ENCODE peak calls at places on chromosomes 16 and 17, in ten cellular contexts. G is kidney epithelial cell; S is CD8-positive, alpha-beta T cell; D is endodermal cell; B is fibroblast of lung; Z is right lobe of liver; R is left ventricle myocardium inferior; A is heart left ventricle; L is H1; P is colonic mucosa. C is an unnamed sample.

GRCh38 chr17:13601776-13602551 is at the start of gene HS3ST3A1:
- DNase-seq in G (peak; percentile 63), S (no peak), D (peak; percentile 97), B (peak; percentile 94), Z (peak; percentile 66), R (peak; percentile 33), A (peak; percentile 64), L (peak; percentile 89), P (peak; percentile 30), C (peak; percentile 90)

GRCh38 chr16:86449377-86450095 is 60.8 kb upstream of the FOXF1 start:
- DNase-seq in G (no peak), S (no peak), D (no peak), B (no peak), Z (no peak), R (no peak), A (no peak), L (no peak), P (no peak), C (no peak)

GRCh38 chr16:3358884-3359283 is 3.2 kb downstream of the OR2C1 start:
- DNase-seq in G (no peak), S (no peak), D (no peak), B (peak; percentile 22), Z (no peak), R (no peak), A (no peak), L (no peak), P (no peak), C (no peak)

GRCh38 chr17:61208301-61209098 is 191.1 kb upstream of the TBX2 start:
- DNase-seq in G (no peak), S (no peak), D (no peak), B (no peak), Z (no peak), R (no peak), A (peak; percentile 31), L (no peak), P (no peak), C (peak; percentile 36)

GRCh38 chr16:52398021-52398420 is 148.9 kb downstream of the TOX3 start:
- DNase-seq in G (no peak), S (no peak), D (no peak), B (no peak), Z (no peak), R (no peak), A (no peak), L (no peak), P (no peak), C (no peak)

GRCh38 chr17:5665164-5665563 is 80.9 kb upstream of the NLRP1 start:
- DNase-seq in G (no peak), S (no peak), D (no peak), B (no peak), Z (no peak), R (no peak), A (no peak), L (no peak), P (no peak), C (peak; percentile 19)

GRCh38 chr16:11198817-11199216 is 57.2 kb downstream of the SOCS1 start:
- DNase-seq in G (no peak), S (no peak), D (no peak), B (no peak), Z (no peak), R (no peak), A (no peak), L (no peak), P (peak; percentile 89), C (no peak)

GRCh38 chr16:28061702-28062101 is 1.8 kb downstream of the GSG1L start:
- DNase-seq in G (no peak), S (no peak), D (no peak), B (no peak), Z (no peak), R (no peak), A (no peak), L (no peak), P (no peak), C (no peak)

GRCh38 chr16:4862639-4863038 is 15.4 kb downstream of the UBN1 start:
- DNase-seq in G (no peak), S (no peak), D (no peak), B (no peak), Z (peak; percentile 87), R (no peak), A (no peak), L (no peak), P (no peak), C (no peak)

GRCh38 chr16:4859900-4860255 is 12.6 kb downstream of the UBN1 start:
- DNase-seq in G (no peak), S (no peak), D (no peak), B (peak; percentile 64), Z (no peak), R (no peak), A (no peak), L (no peak), P (no peak), C (no peak)

GRCh38 chr16:4864728-4865127 is 17.4 kb downstream of the UBN1 start:
- DNase-seq in G (no peak), S (no peak), D (no peak), B (no peak), Z (peak; percentile 3), R (no peak), A (no peak), L (no peak), P (no peak), C (no peak)

GRCh38 chr16:4859190-4859899 is 12.1 kb downstream of the UBN1 start:
- DNase-seq in G (no peak), S (no peak), D (no peak), B (peak; percentile 48), Z (no peak), R (no peak), A (no peak), L (no peak), P (no peak), C (no peak)

DNA sequence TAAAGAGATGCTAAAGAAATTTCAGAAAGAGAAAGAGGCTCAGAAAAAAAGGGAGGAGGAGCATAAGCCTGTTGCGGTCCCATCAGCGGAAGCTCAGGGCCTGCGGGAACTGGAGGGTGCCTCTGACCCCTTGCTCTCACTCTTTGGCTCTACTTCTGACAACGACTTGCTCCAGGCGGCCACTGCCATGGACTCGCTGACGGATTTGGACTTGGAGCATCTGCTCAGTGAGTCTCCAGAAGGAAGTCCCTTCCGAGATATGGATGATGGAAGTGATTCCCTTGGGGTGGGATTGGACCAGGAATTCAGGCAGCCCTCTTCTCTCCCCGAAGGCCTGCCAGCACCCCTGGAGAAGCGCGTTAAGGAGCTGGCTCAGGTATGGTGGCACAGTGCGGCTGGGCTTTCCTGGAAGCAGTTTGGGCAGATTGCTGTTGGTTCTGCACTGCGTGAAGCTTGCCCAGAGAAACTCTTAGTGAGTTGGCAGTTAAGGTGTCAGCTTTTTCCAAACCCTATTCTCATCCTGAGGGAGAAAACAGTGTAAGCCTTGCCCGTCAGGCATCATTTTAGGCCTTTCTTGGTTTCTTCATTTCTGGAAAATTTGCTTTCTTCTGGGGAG is 13.6 kb downstream of the UBN1 start:
- DNase-seq in G (no peak), S (no peak), D (no peak), B (no peak), Z (no peak), R (no peak), A (no peak), L (no peak), P (no peak), C (no peak)
- H3K36me3 ChIP-seq in G (no peaks in the 10 kb centered on the region), S (peaks cover 27% of the 10 kb centered on the region), D (peaks cover 88% of the 10 kb centered on the region), B (peaks cover 4% of the 10 kb centered on the region), Z (peaks cover 14% of the 10 kb centered on the region), R (peaks cover 74% of the 10 kb centered on the region), A (peaks cover 78% of the 10 kb centered on the region), L (peaks cover 41% of the 10 kb centered on the region), P (peaks cover 20% of the 10 kb centered on the region), C (peaks cover 61% of the 10 kb centered on the region)

GRCh38 chr17:70519300-70519699 is 350.0 kb downstream of the KCNJ2 start:
- DNase-seq in G (no peak), S (no peak), D (no peak), B (no peak), Z (no peak), R (no peak), A (no peak), L (no peak), P (no peak), C (no peak)

GRCh38 chr17:70520447-70520846 is 351.1 kb downstream of the KCNJ2 start:
- DNase-seq in G (no peak), S (no peak), D (no peak), B (no peak), Z (no peak), R (no peak), A (no peak), L (no peak), P (no peak), C (no peak)

GRCh38 chr17:70523407-70523806 is 354.1 kb downstream of the KCNJ2 start:
- DNase-seq in G (no peak), S (no peak), D (no peak), B (no peak), Z (no peak), R (no peak), A (no peak), L (no peak), P (no peak), C (no peak)

GRCh38 chr17:70517808-70518207 is 348.5 kb downstream of the KCNJ2 start:
- DNase-seq in G (no peak), S (no peak), D (no peak), B (no peak), Z (no peak), R (no peak), A (no peak), L (no peak), P (no peak), C (no peak)

DNA sequence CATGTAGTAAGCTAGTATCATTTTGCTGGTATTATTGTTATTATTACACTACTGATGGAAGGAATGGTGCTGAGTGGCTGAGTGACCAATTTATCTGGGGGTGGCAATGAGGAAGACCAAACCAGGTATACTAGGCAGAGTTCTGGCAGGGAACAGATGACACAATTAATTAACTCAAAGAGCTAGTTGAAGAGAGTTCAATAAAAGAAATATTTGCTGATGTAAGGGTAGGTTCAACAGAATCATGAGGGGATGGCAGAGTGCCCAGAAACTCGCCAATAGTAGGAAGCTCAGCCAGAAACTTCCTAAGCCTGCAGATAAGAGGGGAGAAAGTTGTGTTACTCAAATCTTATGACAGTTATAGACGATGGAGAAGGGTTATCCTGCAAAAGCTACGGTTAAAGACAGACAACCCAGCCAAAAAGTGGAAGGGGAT is 352.5 kb downstream of the KCNJ2 start:
- DNase-seq in G (no peak), S (no peak), D (no peak), B (peak; percentile 60), Z (peak; percentile 67), R (peak; percentile 61), A (peak; percentile 79), L (no peak), P (peak; percentile 38), C (no peak)
- TF ChIP-seq CTCF in G (no peak), S (no peak), D (no peak), B (no peak), Z (no peak), R (no peak), A (no peak), L (no peak), P (no peak), C (no peak)

GRCh38 chr16:31474173-31474714 is 2.3 kb downstream of the TGFB1I1 start:
- DNase-seq in G (no peak), S (no peak), D (no peak), B (peak; percentile 95), Z (no peak), R (no peak), A (no peak), L (no peak), P (peak; percentile 24), C (peak; percentile 69)

GRCh38 chr16:31473300-31474052 is 1.5 kb downstream of the TGFB1I1 start:
- DNase-seq in G (no peak), S (no peak), D (no peak), B (no peak), Z (no peak), R (no peak), A (no peak), L (no peak), P (peak; percentile 36), C (no peak)

GRCh38 chr16:31475949-31476304 is 4.0 kb downstream of the TGFB1I1 start:
- DNase-seq in G (no peak), S (no peak), D (peak; percentile 66), B (no peak), Z (no peak), R (no peak), A (no peak), L (peak; percentile 56), P (peak; percentile 70), C (no peak)

GRCh38 chr16:31476305-31477219 is 4.6 kb downstream of the TGFB1I1 start:
- DNase-seq in G (no peak), S (peak; percentile 92), D (peak; percentile 95), B (no peak), Z (peak; percentile 96), R (peak; percentile 72), A (peak; percentile 80), L (peak; percentile 86), P (peak; percentile 97), C (peak; percentile 73)

GRCh38 chr16:31474778-31475738 is 3.1 kb downstream of the TGFB1I1 start:
- DNase-seq in G (no peak), S (no peak), D (no peak), B (no peak), Z (no peak), R (no peak), A (no peak), L (no peak), P (no peak), C (no peak)
- H3K27me3 ChIP-seq in G (peaks cover 2% of the 10 kb centered on the region), S (peaks cover 4% of the 10 kb centered on the region), D (no peaks in the 10 kb centered on the region), B (no peaks in the 10 kb centered on the region), Z (no peaks in the 10 kb centered on the region), R (peaks cover 15% of the 10 kb centered on the region), A (no peaks in the 10 kb centered on the region), L (peaks cover 43% of the 10 kb centered on the region), P (no peaks in the 10 kb centered on the region), C (peaks cover 24% of the 10 kb centered on the region)

GRCh38 chr17:17084317-17084835 is 42.1 kb downstream of the MPRIP start:
- DNase-seq in G (no peak), S (no peak), D (no peak), B (no peak), Z (peak; percentile 30), R (no peak), A (no peak), L (no peak), P (no peak), C (no peak)

GRCh38 chr17:17080781-17081180 is 38.5 kb downstream of the MPRIP start:
- DNase-seq in G (no peak), S (no peak), D (no peak), B (no peak), Z (peak; percentile 8), R (no peak), A (peak; percentile 12), L (no peak), P (no peak), C (no peak)

GRCh38 chr17:17081304-17081940 is 39.2 kb downstream of the MPRIP start:
- DNase-seq in G (no peak), S (no peak), D (no peak), B (no peak), Z (peak; percentile 39), R (no peak), A (peak; percentile 29), L (no peak), P (no peak), C (peak; percentile 24)

GRCh38 chr17:17084941-17085340 is 42.7 kb downstream of the MPRIP start:
- DNase-seq in G (no peak), S (no peak), D (no peak), B (no peak), Z (peak; percentile 31), R (no peak), A (no peak), L (no peak), P (no peak), C (no peak)

GRCh38 chr17:17082878-17083277 is 40.6 kb downstream of the MPRIP start:
- DNase-seq in G (no peak), S (no peak), D (no peak), B (no peak), Z (peak; percentile 11), R (no peak), A (peak; percentile 9), L (no peak), P (no peak), C (no peak)
- H3K36me3 ChIP-seq in G (no peaks in the 10 kb centered on the region), S (peaks cover 13% of the 10 kb centered on the region), D (peaks cover 22% of the 10 kb centered on the region), B (peaks cover 5% of the 10 kb centered on the region), Z (no peaks in the 10 kb centered on the region), R (peaks cover 28% of the 10 kb centered on the region), A (peaks cover 49% of the 10 kb centered on the region), L (peaks cover 2% of the 10 kb centered on the region), P (no peaks in the 10 kb centered on the region), C (peaks cover 4% of the 10 kb centered on the region)